ENCODE peak calls at places on chromosome 16, in ten cellular contexts. K, N, L, Z, H, Y, C, I, R and X are unnamed samples.

GRCh38 chr16:72264776-72265175 is 92.8 kb upstream of the PMFBP1 start:
- DNase-seq in R (no peak), L (no peak), N (no peak), H (no peak), I (no peak), C (no peak), Y (no peak), K (no peak), Z (no peak), X (no peak)

GRCh38 chr16:4407543-4408322 is 8.7 kb downstream of the CORO7 start:
- DNase-seq in R (no peak), C (no peak), Z (no peak), Y (peak), H (no peak), K (no peak), I (no peak), L (no peak), N (no peak), X (no peak)

GRCh38 chr16:10182186-10182683 is at the start of gene GRIN2A:
- DNase-seq in Y (no peak), N (no peak), R (no peak), H (no peak), L (no peak), K (no peak), C (no peak), I (peak), Z (no peak), X (no peak)

GRCh38 chr16:69131749-69132423 is 502 bp downstream of the CHTF8 start:
- DNase-seq in R (peak), K (peak), C (peak), L (peak), N (peak), Y (peak), I (peak), H (peak), Z (no peak), X (peak)

GRCh38 chr16:50520451-50521245 is 27.5 kb upstream of the NKD1 start:
- DNase-seq in Y (no peak), N (no peak), R (no peak), H (no peak), K (no peak), C (no peak), I (no peak), L (no peak), Z (no peak), X (no peak)

GRCh38 chr16:76450890-76451289 is 173.7 kb downstream of the CNTNAP4 start:
- DNase-seq in C (no peak), H (no peak), I (no peak), N (no peak), L (no peak), R (no peak), Y (no peak), Z (no peak), K (no peak), X (no peak)

GRCh38 chr16:71626018-71626857 is at the start of gene MARVELD3:
- DNase-seq in Z (no peak), H (no peak), C (peak), L (peak), K (peak), I (no peak), N (no peak), Y (peak), R (no peak), X (peak)

GRCh38 chr16:3509470-3509928 is 8.7 kb downstream of the CLUAP1 start:
- DNase-seq in C (peak), Z (peak), L (no peak), R (peak), H (no peak), N (no peak), K (peak), I (no peak), Y (no peak), X (no peak)

GRCh38 chr16:65446441-65446840 is 324.6 kb upstream of the CDH11 start:
- DNase-seq in K (no peak), I (no peak), R (no peak), Z (no peak), N (no peak), Y (no peak), L (no peak), C (no peak), H (no peak), X (no peak)

GRCh38 chr16:11431915-11432465 is 86.7 kb downstream of the RMI2 start:
- DNase-seq in C (no peak), Z (no peak), H (no peak), Y (no peak), L (no peak), K (no peak), N (no peak), I (no peak), R (no peak), X (no peak)

GRCh38 chr16:80976946-80977345 is 29.7 kb downstream of the CMC2 start:
- DNase-seq in K (no peak), L (no peak), H (no peak), R (no peak), C (no peak), Y (no peak), Z (no peak), N (no peak), I (no peak), X (no peak)

GRCh38 chr16:68246671-68247070 is 1.5 kb downstream of the PLA2G15 start:
- DNase-seq in Z (no peak), N (no peak), L (no peak), K (no peak), I (no peak), Y (no peak), R (no peak), C (no peak), H (no peak), X (no peak)

GRCh38 chr16:50102046-50102756 is 36.4 kb downstream of the HEATR3 start:
- DNase-seq in C (peak), H (no peak), Y (no peak), I (no peak), N (no peak), L (no peak), K (no peak), R (no peak), Z (peak), X (no peak)

GRCh38 chr16:72247821-72248253 is 75.9 kb upstream of the PMFBP1 start:
- DNase-seq in K (no peak), Y (peak), I (no peak), C (peak), H (no peak), L (no peak), Z (no peak), R (no peak), N (no peak), X (no peak)

GRCh38 chr16:34803683-34804416 is 1344.4 kb downstream of the TP53TG3F start:
- DNase-seq in C (no peak), H (no peak), N (no peak), I (no peak), Y (no peak), K (no peak), L (no peak), Z (no peak), R (no peak), X (no peak)

GRCh38 chr16:55257971-55258613 is 65.9 kb upstream of the IRX6 start:
- DNase-seq in L (peak), I (no peak), Z (no peak), Y (peak), C (peak), H (peak), N (peak), R (peak), K (no peak), X (peak)

GRCh38 chr16:75305364-75306101 is 54.1 kb upstream of the BCAR1 start:
- DNase-seq in H (peak), I (no peak), Y (peak), C (peak), N (no peak), L (peak), Z (peak), K (peak), R (peak), X (peak)

GRCh38 chr16:47644661-47645060 is 183.5 kb downstream of the PHKB start:
- DNase-seq in Y (no peak), N (no peak), L (no peak), C (no peak), R (no peak), K (no peak), Z (no peak), I (no peak), H (no peak), X (no peak)

GRCh38 chr16:23248261-23249194 is 53.6 kb upstream of the SCNN1B start:
- DNase-seq in H (no peak), K (no peak), Y (no peak), R (no peak), Z (no peak), C (no peak), I (no peak), N (no peak), L (no peak), X (no peak)

GRCh38 chr16:11405331-11406176 is 60.3 kb downstream of the RMI2 start:
- DNase-seq in Y (peak), H (peak), L (no peak), K (no peak), Z (no peak), I (no peak), R (peak), C (no peak), N (peak), X (peak)

GRCh38 chr16:78809535-78809934 is 710.1 kb downstream of the WWOX start:
- DNase-seq in I (no peak), R (no peak), H (no peak), N (no peak), K (no peak), L (no peak), C (no peak), Z (no peak), Y (no peak), X (peak)

GRCh38 chr16:50311134-50311528 is 44.8 kb downstream of the ADCY7 start:
- DNase-seq in I (no peak), H (no peak), K (no peak), N (no peak), R (no peak), C (no peak), L (no peak), Z (no peak), Y (no peak), X (no peak)

GRCh38 chr16:87723224-87723619 is 42.6 kb downstream of the KLHDC4 start:
- DNase-seq in H (no peak), Z (no peak), K (no peak), R (no peak), I (peak), C (no peak), Y (peak), L (no peak), N (peak), X (no peak)

GRCh38 chr16:50154369-50154947 is 1.4 kb downstream of the TENT4B start:
- DNase-seq in H (no peak), R (no peak), Y (peak), Z (no peak), N (no peak), K (no peak), C (peak), I (peak), L (no peak), X (no peak)

GRCh38 chr16:66930189-66930588 is 4.0 kb downstream of the CIAO2B start:
- DNase-seq in N (no peak), K (no peak), C (no peak), H (no peak), L (peak), I (no peak), R (no peak), Z (no peak), Y (peak), X (no peak)

GRCh38 chr16:1992475-1993292 is 2.9 kb downstream of the SYNGR3 start:
- DNase-seq in C (no peak), Y (no peak), I (no peak), N (no peak), K (peak), Z (no peak), L (no peak), H (no peak), R (no peak), X (no peak)

GRCh38 chr16:8552487-8553221 is 37.7 kb downstream of the TMEM114 start:
- DNase-seq in Z (no peak), H (no peak), N (no peak), L (no peak), Y (no peak), R (no peak), K (no peak), I (no peak), C (no peak), X (no peak)

GRCh38 chr16:71873199-71873598 is 10.8 kb downstream of the ZNF821 start:
- DNase-seq in K (no peak), C (no peak), H (no peak), N (no peak), I (no peak), Z (no peak), R (no peak), L (no peak), Y (no peak), X (no peak)

GRCh38 chr16:4320030-4320429 is 4.2 kb downstream of the GLIS2 start:
- DNase-seq in R (no peak), Z (no peak), Y (no peak), N (no peak), H (no peak), C (no peak), K (no peak), I (no peak), L (no peak), X (no peak)

GRCh38 chr16:66052745-66053144 is 313.7 kb upstream of the CDH5 start:
- DNase-seq in N (no peak), L (no peak), R (no peak), C (no peak), Y (no peak), H (no peak), K (no peak), Z (no peak), I (no peak), X (no peak)

GRCh38 chr16:68951991-68952877 is 108.9 kb downstream of the TANGO6 start:
- DNase-seq in Y (no peak), R (no peak), K (no peak), N (no peak), I (no peak), C (peak), L (peak), Z (no peak), H (no peak), X (no peak)

GRCh38 chr16:20291807-20292206 is 35.5 kb downstream of the GP2 start:
- DNase-seq in R (no peak), H (no peak), C (no peak), N (no peak), Y (no peak), I (no peak), L (no peak), Z (no peak), K (no peak), X (no peak)